ENCODE peak calls at places on chromosome 19, in four cellular contexts. One of them, this sample, is unnamed.

GRCh38 chr19:11421607-11422098 is 2.5 kb upstream of the RGL3 start:
- DNase-seq in H1: peak
- DNase-seq in GM12878: no peak
- DNase-seq in HepG2: no peak
- DNase-seq in this sample: peak

GRCh38 chr19:46975918-46976782 is 43.5 kb upstream of the NPAS1 start:
- DNase-seq in H1: peak
- DNase-seq in GM12878: no peak
- DNase-seq in HepG2: peak
- DNase-seq in this sample: no peak

GRCh38 chr19:10612515-10613119 is 12.7 kb upstream of the SLC44A2 start:
- DNase-seq in H1: no peak
- DNase-seq in GM12878: no peak
- DNase-seq in HepG2: no peak
- DNase-seq in this sample: no peak

GRCh38 chr19:35229601-35230000 is 1.1 kb upstream of the FAM187B start:
- DNase-seq in H1: no peak
- DNase-seq in GM12878: no peak
- DNase-seq in HepG2: no peak
- DNase-seq in this sample: no peak

GRCh38 chr19:17079710-17080440 is 4.3 kb downstream of the MYO9B start:
- DNase-seq in H1: no peak
- DNase-seq in GM12878: peak
- DNase-seq in HepG2: peak
- DNase-seq in this sample: no peak

GRCh38 chr19:14770136-14770535 is 8.2 kb downstream of the ADGRE2 start:
- DNase-seq in H1: peak
- DNase-seq in GM12878: no peak
- DNase-seq in HepG2: no peak
- DNase-seq in this sample: no peak

GRCh38 chr19:49755956-49756355 is 7.2 kb downstream of the TSKS start:
- DNase-seq in H1: no peak
- DNase-seq in GM12878: no peak
- DNase-seq in HepG2: no peak
- DNase-seq in this sample: no peak

GRCh38 chr19:32537626-32538025 is 43.4 kb upstream of the PDCD5 start:
- DNase-seq in H1: no peak
- DNase-seq in GM12878: no peak
- DNase-seq in HepG2: no peak
- DNase-seq in this sample: no peak

GRCh38 chr19:49335071-49335783 is at the start of gene CD37:
- DNase-seq in H1: no peak
- DNase-seq in GM12878: no peak
- DNase-seq in HepG2: no peak
- DNase-seq in this sample: peak

GRCh38 chr19:35030257-35031071 is at the start of gene SCN1B:
- DNase-seq in H1: peak
- DNase-seq in GM12878: no peak
- DNase-seq in HepG2: peak
- DNase-seq in this sample: peak

GRCh38 chr19:30316560-30317106 is 55.6 kb upstream of the ZNF536 start:
- DNase-seq in H1: no peak
- DNase-seq in GM12878: no peak
- DNase-seq in HepG2: no peak
- DNase-seq in this sample: no peak

GRCh38 chr19:5907216-5907615 is 2.5 kb downstream of the VMAC start:
- DNase-seq in H1: no peak
- DNase-seq in GM12878: no peak
- DNase-seq in HepG2: no peak
- DNase-seq in this sample: no peak

GRCh38 chr19:52896431-52897148 is 845 bp downstream of the ZNF320 start:
- DNase-seq in H1: peak
- DNase-seq in GM12878: no peak
- DNase-seq in HepG2: no peak
- DNase-seq in this sample: peak

GRCh38 chr19:17091758-17092333 is 16.3 kb downstream of the MYO9B start:
- DNase-seq in H1: no peak
- DNase-seq in GM12878: no peak
- DNase-seq in HepG2: no peak
- DNase-seq in this sample: peak

GRCh38 chr19:53158119-53158656 is 665 bp downstream of the ZNF347 start:
- DNase-seq in H1: peak
- DNase-seq in GM12878: no peak
- DNase-seq in HepG2: no peak
- DNase-seq in this sample: peak

GRCh38 chr19:36072081-36072480 is 17.4 kb downstream of the WDR62 start:
- DNase-seq in H1: no peak
- DNase-seq in GM12878: no peak
- DNase-seq in HepG2: no peak
- DNase-seq in this sample: no peak

GRCh38 chr19:752652-753517 is 2.0 kb downstream of the MISP start:
- DNase-seq in H1: no peak
- DNase-seq in GM12878: no peak
- DNase-seq in HepG2: peak
- DNase-seq in this sample: no peak

GRCh38 chr19:57241181-57241580 is 749 bp downstream of the ZNF805 start:
- DNase-seq in H1: no peak
- DNase-seq in GM12878: no peak
- DNase-seq in HepG2: peak
- DNase-seq in this sample: peak

GRCh38 chr19:33868076-33868735 is 71.5 kb downstream of the KCTD15 start:
- DNase-seq in H1: no peak
- DNase-seq in GM12878: no peak
- DNase-seq in HepG2: no peak
- DNase-seq in this sample: no peak

GRCh38 chr19:51001495-51001894 is at the start of gene KLK8:
- DNase-seq in H1: no peak
- DNase-seq in GM12878: no peak
- DNase-seq in HepG2: no peak
- DNase-seq in this sample: no peak
- TF ChIP-seq CBX5 in H1: no peak
- TF ChIP-seq CBX5 in GM12878: no peak
- TF ChIP-seq CBX5 in HepG2: no peak
- TF ChIP-seq CBX5 in this sample: no peak

GRCh38 chr19:12924621-12925310 is 5.7 kb upstream of the SYCE2 start:
- DNase-seq in H1: no peak
- DNase-seq in GM12878: no peak
- DNase-seq in HepG2: no peak
- DNase-seq in this sample: no peak
- TF ChIP-seq CBX5 in H1: no peak
- TF ChIP-seq CBX5 in GM12878: no peak
- TF ChIP-seq CBX5 in HepG2: no peak
- TF ChIP-seq CBX5 in this sample: no peak

GRCh38 chr19:1925544-1925943 is 15.4 kb upstream of the CSNK1G2 start:
- DNase-seq in H1: no peak
- DNase-seq in GM12878: no peak
- DNase-seq in HepG2: no peak
- DNase-seq in this sample: no peak
- TF ChIP-seq CBX5 in H1: no peak
- TF ChIP-seq CBX5 in GM12878: no peak
- TF ChIP-seq CBX5 in HepG2: no peak
- TF ChIP-seq CBX5 in this sample: no peak

GRCh38 chr19:55484571-55485438 is at the start of gene NAT14:
- DNase-seq in H1: peak
- DNase-seq in GM12878: no peak
- DNase-seq in HepG2: peak
- DNase-seq in this sample: peak
- TF ChIP-seq CBX5 in H1: no peak
- TF ChIP-seq CBX5 in GM12878: no peak
- TF ChIP-seq CBX5 in HepG2: no peak
- TF ChIP-seq CBX5 in this sample: no peak